ENCODE peak calls at places on chromosomes 4 and X, in four cellular contexts. B is K562, K is HepG2, H is GM12878. S is an unnamed sample.

GRCh38 chrX:71618303-71618721 is at the start of gene CXCR3:
- DNase-seq in B (no peak), K (no peak), H (peak), S (no peak)

GRCh38 chr4:38902695-38903094 is 35.1 kb downstream of the FAM114A1 start:
- DNase-seq in B (peak), K (peak), H (no peak), S (peak)

GRCh38 chr4:181874582-181874981 is 368.6 kb upstream of the TENM3 start:
- DNase-seq in B (no peak), K (no peak), H (no peak), S (no peak)

GRCh38 chr4:109441858-109442480 is 8.4 kb downstream of the SEC24B start:
- DNase-seq in B (no peak), K (no peak), H (no peak), S (no peak)

GRCh38 chr4:98468744-98469143 is 189.7 kb downstream of the TSPAN5 start:
- DNase-seq in B (no peak), K (no peak), H (no peak), S (no peak)

GRCh38 chrX:123994730-123995129 is 33.2 kb downstream of the STAG2 start:
- DNase-seq in B (no peak), K (no peak), H (no peak), S (no peak)

GRCh38 chr4:88008624-88009235 is 1.3 kb downstream of the PKD2 start:
- DNase-seq in B (no peak), K (no peak), H (no peak), S (no peak)

GRCh38 chr4:100087743-100088142 is 102.5 kb downstream of the DDIT4L start:
- DNase-seq in B (no peak), K (no peak), H (no peak), S (no peak)

GRCh38 chrX:128460835-128461234 is 408.6 kb upstream of the ACTRT1 start:
- DNase-seq in B (no peak), K (no peak), H (no peak), S (peak)

GRCh38 chr4:84955168-84955567 is 11.3 kb downstream of the WDFY3 start:
- DNase-seq in B (no peak), K (no peak), H (no peak), S (no peak)

GRCh38 chr4:169160825-169161224 is 109.9 kb downstream of the SH3RF1 start:
- DNase-seq in B (no peak), K (no peak), H (no peak), S (no peak)

GRCh38 chr4:73853246-73853704 is at the start of gene PF4V1:
- DNase-seq in B (no peak), K (no peak), H (no peak), S (no peak)

GRCh38 chrX:123917069-123917468 is 44.4 kb upstream of the STAG2 start:
- DNase-seq in B (no peak), K (no peak), H (no peak), S (no peak)

GRCh38 chrX:20374450-20374849 is 107.7 kb upstream of the RPS6KA3 start:
- DNase-seq in B (no peak), K (no peak), H (no peak), S (no peak)

GRCh38 chrX:96576358-96576757 is 108.3 kb upstream of the DIAPH2 start:
- DNase-seq in B (no peak), K (no peak), H (no peak), S (no peak)

GRCh38 chr4:113657834-113658233 is 103.7 kb downstream of the CAMK2D start:
- DNase-seq in B (no peak), K (no peak), H (no peak), S (no peak)

GRCh38 chr4:142567620-142568451 is 278.3 kb downstream of the INPP4B start:
- DNase-seq in B (no peak), K (no peak), H (peak), S (no peak)
- TF ChIP-seq FOXM1 in B (no peak), K (no peak), H (no peak), S (no peak)

GRCh38 chr4:140239311-140239710 is 85.3 kb upstream of the MAML3 start:
- DNase-seq in B (no peak), K (no peak), H (no peak), S (no peak)
- TF ChIP-seq BHLHE40 in B (no peak), K (no peak), H (no peak), S (no peak)

DNA sequence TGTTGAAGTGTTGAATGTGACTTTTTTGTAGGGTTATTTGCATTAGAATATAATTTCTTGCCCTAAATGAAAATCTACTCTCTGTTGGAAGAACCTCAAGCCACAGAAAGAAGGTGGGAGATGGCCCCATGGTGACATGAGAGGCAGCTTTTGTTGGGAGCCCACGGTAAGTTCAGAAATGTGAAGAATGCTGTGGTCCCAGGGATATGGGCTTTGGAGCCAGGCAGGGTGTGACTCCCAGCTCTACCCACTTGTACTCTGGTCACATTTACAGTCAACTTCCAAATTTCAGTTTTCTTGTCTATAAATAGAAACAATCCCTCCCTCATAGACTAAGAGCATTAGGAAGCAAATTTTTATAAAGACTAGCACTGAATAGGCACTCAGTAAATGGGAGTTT is 177.8 kb downstream of the RAB28 start:
- DNase-seq in B (no peak), K (no peak), H (no peak), S (no peak)
- TF ChIP-seq FOXM1 in B (no peak), K (no peak), H (no peak), S (no peak)

GRCh38 chr4:151329217-151330007 is 4.0 kb upstream of the SH3D19 start:
- DNase-seq in B (no peak), K (no peak), H (no peak), S (no peak)
- TF ChIP-seq BHLHE40 in B (no peak), K (no peak), H (no peak), S (no peak)

DNA sequence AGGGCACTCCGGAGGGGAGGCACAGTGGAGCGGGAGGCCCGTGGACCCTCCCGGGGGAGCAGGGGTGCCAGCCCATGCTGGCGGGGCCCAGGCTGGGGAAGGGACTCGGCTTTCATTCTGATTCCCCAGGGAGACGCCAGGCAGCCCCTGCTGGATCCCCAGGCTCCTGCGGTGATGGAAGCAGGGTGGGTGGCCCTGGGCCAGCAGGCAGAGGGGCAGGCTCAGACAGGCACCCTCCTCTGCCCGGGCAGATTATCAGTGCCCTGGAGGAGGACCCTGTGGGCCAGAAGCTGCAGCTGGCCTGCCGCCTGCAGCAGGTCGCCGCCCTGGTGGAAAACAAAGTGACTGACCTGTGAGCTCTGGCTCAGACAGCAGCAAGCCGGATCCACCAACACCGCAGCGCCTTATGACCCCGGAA is 2.1 kb upstream of the SRPK3 start:
- DNase-seq in B (no peak), K (no peak), H (no peak), S (peak)
- TF ChIP-seq FOXM1 in B (no peak), K (no peak), H (no peak), S (no peak)

GRCh38 chr4:37594095-37594494 is 92.1 kb downstream of the RELL1 start:
- DNase-seq in B (no peak), K (no peak), H (no peak), S (no peak)
- TF ChIP-seq BHLHE40 in B (no peak), K (no peak), H (no peak), S (no peak)